ENCODE peak calls at places on chromosomes 12 and 14, in eight cellular contexts. F is breast epithelium, U is suprapubic skin, N is endothelial cell of umbilical vein, B is GM23338, I is sigmoid colon, K is stomach, Z is GM12878. W is an unnamed sample.
A peak's percentile ranks its signal among the peaks of the same experiment; 100 is the strongest.

GRCh38 chr12:128388461-128388921 is 121.5 kb downstream of the TMEM132C start:
- DNase-seq in N (no peak), B (no peak), U (no peak), K (no peak), F (no peak), I (peak; percentile 75), Z (no peak), W (no peak)

GRCh38 chr14:80387563-80387981 is 176.3 kb upstream of the DIO2 start:
- DNase-seq in U (no peak), Z (no peak), F (peak; percentile 51), B (no peak), K (no peak), I (no peak), N (no peak), W (no peak)

GRCh38 chr12:30047499-30048262 is 263.9 kb upstream of the TMTC1 start:
- DNase-seq in Z (no peak), K (no peak), U (no peak), N (peak; percentile 79), B (no peak), I (no peak), F (no peak), W (no peak)

GRCh38 chr12:11762723-11763326 is 113.4 kb downstream of the ETV6 start:
- DNase-seq in F (no peak), Z (peak; percentile 88), U (no peak), K (no peak), B (no peak), I (no peak), N (no peak), W (no peak)

GRCh38 chr12:3004655-3005565 is 45.7 kb downstream of the TEAD4 start:
- DNase-seq in I (no peak), Z (no peak), K (no peak), U (no peak), F (no peak), N (no peak), B (peak; percentile 56), W (no peak)

GRCh38 chr12:127398026-127398715 is 868.8 kb upstream of the TMEM132C start:
- DNase-seq in F (no peak), B (no peak), U (no peak), Z (no peak), N (no peak), K (no peak), I (no peak), W (no peak)

GRCh38 chr14:22845103-22845394 is 8.7 kb downstream of the MMP14 start:
- DNase-seq in Z (no peak), B (no peak), U (no peak), I (no peak), K (no peak), F (no peak), N (no peak), W (no peak)

GRCh38 chr14:105857816-105858675 is 331.7 kb downstream of the TMEM121 start:
- DNase-seq in U (peak; percentile 54), F (no peak), I (peak; percentile 56), Z (no peak), N (no peak), B (no peak), K (no peak), W (no peak)

DNA sequence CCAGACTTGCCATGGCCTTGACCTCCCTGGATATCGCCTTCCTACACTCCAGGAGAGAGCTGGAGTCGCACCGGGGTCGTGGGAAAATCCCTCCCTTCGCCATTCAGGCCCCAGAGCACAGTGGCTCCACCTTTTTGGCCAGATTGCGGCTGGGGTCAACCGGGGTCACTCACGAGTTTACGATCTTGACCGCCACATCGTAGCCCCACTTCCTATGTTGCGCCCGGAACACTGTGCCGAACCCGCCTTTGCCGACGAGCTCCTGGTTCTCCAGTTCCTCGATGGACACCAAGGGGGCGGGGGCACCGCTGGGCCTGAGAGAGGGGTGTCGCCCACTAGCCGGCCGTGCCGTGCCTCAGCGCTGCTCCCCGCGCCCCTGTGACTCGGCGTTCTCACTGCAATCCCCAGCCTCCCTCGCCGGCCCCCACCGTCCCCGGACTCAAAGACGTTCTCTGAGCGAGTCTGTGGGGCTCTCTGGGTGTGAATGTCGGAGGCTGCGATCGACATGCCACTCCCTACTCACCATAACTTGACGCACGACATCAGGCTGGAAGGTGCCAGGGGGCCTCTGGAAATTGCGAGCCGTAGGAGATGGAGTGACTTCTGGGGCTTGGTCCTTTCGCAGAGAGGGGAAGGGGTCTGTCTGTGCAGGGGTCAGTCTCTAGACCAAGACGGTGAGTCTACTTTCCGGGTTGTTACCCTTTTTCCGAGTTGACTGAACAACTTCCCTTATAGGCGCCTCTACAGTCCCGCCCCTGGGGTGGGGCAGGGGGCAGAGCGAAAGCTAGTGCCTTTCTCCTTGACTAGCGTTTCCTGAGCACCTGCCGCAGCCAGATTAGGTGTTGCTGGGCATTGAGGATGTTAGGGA is at the start of gene RIPK3:
- DNase-seq in U (peak; percentile 82), Z (peak; percentile 36), F (no peak), K (peak; percentile 80), I (no peak), N (peak; percentile 23), B (peak; percentile 72), W (no peak)
- TF ChIP-seq POLR2AphosphoS5 in U (no peak), Z (peak; percentile 52), F (no peak), K (peak; percentile 59), I (no peak), N (no peak), B (no peak), W (no peak)

DNA sequence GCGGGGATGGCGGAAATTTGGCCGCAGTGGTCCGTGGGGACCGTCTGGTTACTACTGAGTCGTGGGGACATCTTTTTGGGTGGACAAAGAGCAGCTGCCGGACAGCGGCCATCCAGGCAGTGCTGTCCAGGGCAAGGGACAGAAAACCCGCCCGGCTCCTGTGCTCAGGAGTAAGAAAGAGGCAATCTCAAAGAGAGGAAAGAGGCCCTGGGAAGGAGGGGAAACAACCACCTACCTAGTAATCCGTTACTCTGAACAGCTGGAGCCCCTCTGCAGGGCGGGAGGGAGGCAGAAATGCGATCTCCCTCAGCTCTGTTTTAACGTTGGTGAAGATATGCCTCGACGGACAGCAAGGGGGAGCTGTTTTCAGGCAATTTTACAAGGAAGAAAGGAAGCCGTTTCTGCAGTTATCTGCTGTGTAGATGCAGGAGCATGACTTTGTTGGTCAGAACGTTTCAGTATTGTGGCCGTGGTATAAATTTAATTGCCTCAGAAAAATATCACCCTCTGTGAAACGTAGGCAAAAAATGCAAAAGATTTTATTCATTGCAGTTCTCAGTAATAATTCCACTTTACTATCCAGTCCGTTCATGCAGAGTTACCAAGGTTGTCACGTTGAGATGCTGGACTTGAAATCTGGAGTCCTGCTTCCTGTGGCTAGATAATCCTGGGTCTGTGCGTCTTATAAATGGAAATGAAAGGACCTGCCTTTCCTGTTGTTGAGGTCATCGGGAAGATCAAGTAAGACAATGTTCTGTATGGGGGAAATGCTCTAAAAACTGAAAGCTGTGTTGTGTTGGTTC is 1.1 kb upstream of the AVPR1A start:
- DNase-seq in I (no peak), K (no peak), B (peak; percentile 89), N (peak; percentile 51), F (no peak), Z (no peak), U (no peak), W (peak; percentile 12)
- H3K4me3 ChIP-seq in I (no peak overlapping the region), K (peak overlapping the region; percentile 46), B (peak overlapping the region; percentile 78), N (no peak overlapping the region), F (peak overlapping the region; percentile 48), Z (no peak overlapping the region), U (peak overlapping the region; percentile 51), W (peak overlapping the region; percentile 80)

DNA sequence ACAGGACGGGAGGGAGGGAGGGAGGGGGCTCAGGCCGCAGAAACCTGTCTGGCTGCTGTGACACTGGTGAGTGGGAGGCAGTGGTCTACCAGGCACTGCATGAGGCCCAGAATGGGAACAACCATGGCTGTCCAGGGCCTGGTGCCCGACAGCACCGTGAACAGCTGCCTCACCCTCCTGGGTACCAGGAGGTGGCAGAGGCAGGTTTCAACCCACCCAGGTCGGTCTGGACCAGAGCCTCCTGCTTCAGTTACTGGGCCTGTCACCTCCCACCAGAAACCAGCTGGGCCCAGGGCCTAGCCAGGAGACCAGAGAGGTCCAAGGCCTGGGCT is 80.2 kb downstream of the ITPK1 start:
- DNase-seq in K (no peak), U (no peak), I (no peak), N (no peak), Z (no peak), F (no peak), B (no peak), W (no peak)
- H3K27ac ChIP-seq in K (peak overlapping the region; percentile 56), U (no peak overlapping the region), I (peak overlapping the region; percentile 94), N (no peak overlapping the region), Z (peak overlapping the region; percentile 28), F (peak overlapping the region; percentile 77), B (no peak overlapping the region), W (no peak overlapping the region)

DNA sequence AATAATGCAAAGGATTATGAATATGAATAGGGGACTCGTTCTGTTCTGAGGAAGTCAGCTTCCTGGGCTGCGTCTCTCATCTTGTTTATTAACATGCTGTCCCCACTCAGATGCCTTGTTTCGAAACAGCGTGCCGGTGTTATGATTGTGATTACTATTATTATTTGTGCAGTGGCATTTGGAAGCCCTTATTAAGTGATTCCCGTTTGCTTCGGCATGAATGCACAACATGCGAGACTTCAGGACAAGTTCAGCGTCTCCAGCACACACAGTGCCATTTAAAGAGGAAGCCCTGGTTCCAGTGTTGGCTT is 181.1 kb downstream of the AACS start:
- DNase-seq in U (no peak), K (no peak), N (no peak), Z (no peak), F (no peak), B (no peak), I (no peak), W (no peak)
- TF ChIP-seq POLR2AphosphoS5 in U (no peak), K (no peak), N (no peak), Z (no peak), F (no peak), B (no peak), I (no peak), W (no peak)

GRCh38 chr12:57736743-57737466 is 1.6 kb downstream of the AGAP2 start:
- DNase-seq in F (no peak), B (peak; percentile 46), Z (no peak), I (no peak), N (no peak), U (no peak), K (no peak), W (no peak)

GRCh38 chr12:57738661-57739237 is at the start of gene AGAP2:
- DNase-seq in U (peak; percentile 61), Z (no peak), I (no peak), B (peak; percentile 92), F (no peak), K (no peak), N (no peak), W (no peak)

GRCh38 chr12:57738142-57738474 is 434 bp downstream of the AGAP2 start:
- DNase-seq in I (no peak), U (no peak), B (no peak), Z (no peak), N (no peak), F (no peak), K (no peak), W (no peak)

GRCh38 chr12:57735952-57736742 is 2.4 kb downstream of the AGAP2 start:
- DNase-seq in Z (no peak), B (peak; percentile 91), F (no peak), K (no peak), N (no peak), I (no peak), U (no peak), W (no peak)

GRCh38 chr12:57737467-57738141 is 938 bp downstream of the AGAP2 start:
- DNase-seq in I (no peak), Z (no peak), B (peak; percentile 58), U (peak; percentile 65), K (no peak), N (no peak), F (no peak), W (no peak)
- H3K4me3 ChIP-seq in I (no peak overlapping the region), Z (no peak overlapping the region), B (peak overlapping the region; percentile 62), U (peak overlapping the region; percentile 49), K (peak overlapping the region; percentile 37), N (no peak overlapping the region), F (peak overlapping the region; percentile 29), W (peak overlapping the region; percentile 77)